ENCODE peak calls at places on chromosomes 7 and 10, in eight cellular contexts. X is SK-N-SH, R is hepatocyte, Z is dorsolateral prefrontal cortex, S is cardiac muscle cell, V is astrocyte, I is WTC11, Y is ovary. N is an unnamed sample.

GRCh38 chr10:114662651-114663217 is 4.7 kb upstream of the ABLIM1 start:
- DNase-seq in Y (no peak), Z (no peak), S (no peak), X (no peak), R (no peak), I (no peak), V (no peak), N (no peak)

GRCh38 chr10:112465299-112465882 is 18.4 kb downstream of the VTI1A start:
- DNase-seq in X (no peak), Y (no peak), Z (no peak), V (no peak), I (no peak), R (no peak), S (no peak), N (no peak)

GRCh38 chr10:48477181-48477580 is 127.7 kb downstream of the ARHGAP22 start:
- DNase-seq in X (no peak), S (no peak), I (no peak), Z (no peak), V (no peak), R (no peak), Y (no peak), N (no peak)

GRCh38 chr10:107444443-107444842 is 279.9 kb upstream of the SORCS1 start:
- DNase-seq in R (no peak), V (no peak), I (no peak), Z (no peak), S (no peak), X (no peak), Y (no peak), N (no peak)

GRCh38 chr7:149286811-149287400 is 24.9 kb downstream of the ZNF783 start:
- DNase-seq in I (no peak), R (no peak), Y (no peak), X (no peak), Z (no peak), S (no peak), V (no peak), N (no peak)

GRCh38 chr7:150830957-150831356 is 21.4 kb upstream of the AOC1 start:
- DNase-seq in S (no peak), R (peak), V (no peak), I (no peak), Y (no peak), X (no peak), Z (no peak), N (no peak)

GRCh38 chr7:142362349-142362748 is 104.5 kb upstream of the PRSS58 start:
- DNase-seq in X (no peak), V (no peak), Z (no peak), Y (no peak), R (no peak), S (no peak), I (no peak), N (no peak)

GRCh38 chr10:131997366-131998049 is 15.8 kb upstream of the BNIP3 start:
- DNase-seq in Y (peak), S (peak), I (peak), V (no peak), X (no peak), R (peak), Z (no peak), N (no peak)

GRCh38 chr7:5637415-5637814 is 144.0 kb downstream of the RNF216 start:
- DNase-seq in I (no peak), X (no peak), S (no peak), R (no peak), Z (no peak), Y (no peak), V (no peak), N (no peak)

GRCh38 chr7:93883078-93883916 is 7.3 kb downstream of the TFPI2 start:
- DNase-seq in I (no peak), Z (no peak), Y (no peak), V (peak), S (no peak), X (no peak), R (no peak), N (no peak)

GRCh38 chr10:125538947-125539649 is 143.9 kb downstream of the TEX36 start:
- DNase-seq in Y (no peak), V (no peak), I (no peak), S (no peak), X (peak), Z (peak), R (peak), N (no peak)

GRCh38 chr10:124916098-124916584 is 25.8 kb upstream of the ZRANB1 start:
- DNase-seq in Y (no peak), Z (no peak), I (no peak), S (no peak), V (no peak), R (peak), X (peak), N (no peak)

GRCh38 chr10:131574707-131575430 is 263.3 kb upstream of the TCERG1L start:
- DNase-seq in X (no peak), V (no peak), Y (no peak), R (no peak), S (no peak), I (no peak), Z (no peak), N (no peak)

GRCh38 chr7:132049462-132050304 is 493.3 kb upstream of the PODXL start:
- DNase-seq in R (peak), Z (no peak), X (no peak), S (peak), I (peak), V (no peak), Y (no peak), N (no peak)

GRCh38 chr7:133040178-133040577 is 41.7 kb downstream of the CHCHD3 start:
- DNase-seq in X (no peak), I (no peak), R (no peak), V (no peak), S (no peak), Y (no peak), Z (no peak), N (no peak)

GRCh38 chr10:3290550-3290949 is 118.0 kb upstream of the PITRM1 start:
- DNase-seq in I (no peak), X (no peak), S (no peak), Z (no peak), R (no peak), V (no peak), Y (no peak), N (no peak)

GRCh38 chr10:3292601-3293000 is 120.0 kb upstream of the PITRM1 start:
- DNase-seq in Z (no peak), I (no peak), S (no peak), Y (no peak), X (no peak), V (no peak), R (no peak), N (no peak)

GRCh38 chr10:3281911-3282310 is 109.3 kb upstream of the PITRM1 start:
- DNase-seq in V (no peak), X (no peak), Y (no peak), S (no peak), Z (no peak), R (no peak), I (no peak), N (no peak)

GRCh38 chr10:3282341-3282740 is 109.8 kb upstream of the PITRM1 start:
- DNase-seq in X (no peak), R (no peak), I (no peak), V (no peak), Z (no peak), S (no peak), Y (no peak), N (no peak)

GRCh38 chr10:3287566-3288445 is 115.2 kb upstream of the PITRM1 start:
- DNase-seq in I (no peak), S (no peak), X (no peak), Y (no peak), Z (no peak), V (no peak), R (no peak), N (no peak)
- TF ChIP-seq CTCF in I (no peak), S (no peak), X (no peak), Y (no peak), Z (no peak), V (no peak), R (no peak), N (no peak)

GRCh38 chr7:116990056-116990455 is 36.8 kb downstream of the ST7 start:
- DNase-seq in Y (no peak), Z (no peak), S (no peak), I (no peak), X (no peak), R (no peak), V (no peak), N (no peak)

GRCh38 chr7:116986611-116987565 is 33.6 kb downstream of the ST7 start:
- DNase-seq in Y (no peak), V (no peak), Z (no peak), X (no peak), S (no peak), I (no peak), R (no peak), N (no peak)

GRCh38 chr7:116991233-116991632 is 37.9 kb downstream of the ST7 start:
- DNase-seq in X (no peak), V (no peak), R (no peak), Z (no peak), S (no peak), I (no peak), Y (no peak), N (no peak)

GRCh38 chr7:116985575-116985974 is 32.3 kb downstream of the ST7 start:
- DNase-seq in Y (no peak), I (no peak), Z (no peak), X (no peak), V (no peak), R (no peak), S (no peak), N (no peak)

GRCh38 chr7:116988363-116988989 is 35.2 kb downstream of the ST7 start:
- DNase-seq in I (no peak), Z (no peak), V (no peak), S (no peak), X (peak), R (no peak), Y (no peak), N (no peak)
- TF ChIP-seq CTCF in I (no peak), Z (peak), V (no peak), S (no peak), X (peak), R (peak), Y (no peak), N (peak)

DNA sequence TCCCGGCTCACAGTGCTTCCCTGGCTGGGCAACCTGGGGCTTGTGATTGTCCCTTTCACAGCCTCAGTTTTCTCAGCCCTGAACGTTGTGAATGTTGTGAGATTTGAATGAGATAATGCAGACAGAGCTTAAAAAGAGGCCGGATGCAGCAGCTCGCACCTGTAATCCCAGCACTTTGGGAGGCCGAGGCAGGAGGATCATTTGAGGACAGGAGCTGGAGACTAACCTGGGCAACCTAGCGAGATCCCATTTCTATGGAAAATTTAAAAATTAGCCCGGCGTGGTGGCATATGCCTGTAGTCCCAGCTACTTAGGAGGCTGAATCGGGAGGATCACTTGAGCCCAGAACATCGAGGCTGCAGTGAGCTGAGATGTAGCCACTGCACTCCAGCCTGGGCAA is 56.6 kb downstream of the SPOCK2 start:
- DNase-seq in X (no peak), Z (no peak), S (no peak), V (no peak), R (no peak), I (no peak), Y (no peak), N (no peak)
- TF ChIP-seq CTCF in X (no peak), Z (no peak), S (no peak), V (no peak), R (no peak), I (no peak), Y (no peak), N (no peak)

GRCh38 chr7:21887779-21888178 is 57.9 kb downstream of the CDCA7L start:
- DNase-seq in V (no peak), X (no peak), Z (no peak), I (no peak), R (no peak), Y (no peak), S (no peak), N (no peak)

GRCh38 chr7:21886396-21886795 is 59.3 kb downstream of the CDCA7L start:
- DNase-seq in I (no peak), Y (no peak), Z (no peak), R (no peak), S (no peak), V (no peak), X (no peak), N (no peak)

GRCh38 chr7:21884496-21884895 is 61.2 kb downstream of the CDCA7L start:
- DNase-seq in Z (no peak), X (no peak), I (no peak), R (no peak), V (no peak), S (no peak), Y (no peak), N (no peak)

GRCh38 chr7:21887353-21887752 is 58.3 kb downstream of the CDCA7L start:
- DNase-seq in S (no peak), I (no peak), Z (no peak), R (no peak), V (no peak), X (no peak), Y (no peak), N (no peak)

GRCh38 chr7:21883069-21883468 is 62.6 kb downstream of the CDCA7L start:
- DNase-seq in I (no peak), Y (no peak), R (no peak), V (no peak), X (no peak), Z (no peak), S (no peak), N (no peak)
- TF ChIP-seq CTCF in I (no peak), Y (no peak), R (no peak), V (no peak), X (no peak), Z (no peak), S (no peak), N (no peak)

GRCh38 chr10:95600158-95600557 is 39.0 kb upstream of the SORBS1 start:
- DNase-seq in Y (no peak), S (no peak), Z (no peak), X (no peak), I (no peak), R (no peak), V (no peak), N (no peak)
- TF ChIP-seq CTCF in Y (no peak), S (no peak), Z (no peak), X (no peak), I (no peak), R (no peak), V (no peak), N (no peak)

DNA sequence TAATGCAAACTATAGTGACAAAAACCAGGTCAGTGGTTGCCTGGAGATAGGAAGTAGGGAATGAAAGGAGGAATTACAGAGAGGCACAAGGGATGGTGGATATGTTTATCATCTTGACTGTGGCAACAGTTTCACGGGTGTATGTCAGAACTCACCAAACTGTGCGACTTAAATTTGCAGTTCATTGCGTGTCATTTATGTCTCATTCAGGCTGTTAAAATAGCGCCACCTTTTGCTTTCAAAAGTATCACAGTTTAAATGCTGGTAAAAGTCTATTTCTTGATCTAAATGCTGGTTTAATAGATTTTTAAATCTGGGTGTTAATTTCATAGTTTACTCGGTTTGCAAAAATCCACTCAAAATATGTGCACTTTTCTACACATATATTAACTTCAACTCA is 51.0 kb downstream of the PTTG1IP2 start:
- DNase-seq in X (no peak), Y (no peak), S (peak), I (no peak), V (no peak), R (peak), Z (no peak), N (no peak)
- TF ChIP-seq CTCF in X (peak), Y (no peak), S (peak), I (no peak), V (peak), R (peak), Z (no peak), N (peak)